ENCODE peak calls at places on chromosomes 3 and 15, in seven cellular contexts. One of them, this sample, is unnamed.

GRCh38 chr3:112074616-112075497 is 11.3 kb upstream of the C3orf52 start:
- DNase-seq in breast epithelium: no peak
- DNase-seq in left ventricle myocardium inferior: no peak
- DNase-seq in cardiac muscle cell: peak
- DNase-seq in astrocyte: peak
- DNase-seq in lung: peak
- DNase-seq in tibial artery: no peak
- DNase-seq in this sample: peak

GRCh38 chr15:85622432-85622831 is 172.3 kb downstream of the KLHL25 start:
- DNase-seq in breast epithelium: no peak
- DNase-seq in cardiac muscle cell: peak
- DNase-seq in left ventricle myocardium inferior: no peak
- DNase-seq in lung: no peak
- DNase-seq in tibial artery: no peak
- DNase-seq in astrocyte: peak
- DNase-seq in this sample: no peak

GRCh38 chr15:67548532-67548852 is 6.0 kb downstream of the MAP2K5 start:
- DNase-seq in cardiac muscle cell: peak
- DNase-seq in tibial artery: no peak
- DNase-seq in left ventricle myocardium inferior: no peak
- DNase-seq in astrocyte: no peak
- DNase-seq in breast epithelium: no peak
- DNase-seq in lung: no peak
- DNase-seq in this sample: no peak

GRCh38 chr3:194330160-194330559 is 21.0 kb downstream of the CPN2 start:
- DNase-seq in left ventricle myocardium inferior: no peak
- DNase-seq in lung: no peak
- DNase-seq in astrocyte: no peak
- DNase-seq in cardiac muscle cell: no peak
- DNase-seq in tibial artery: no peak
- DNase-seq in breast epithelium: no peak
- DNase-seq in this sample: no peak

GRCh38 chr15:50144342-50145120 is 25.5 kb upstream of the ATP8B4 start:
- DNase-seq in left ventricle myocardium inferior: no peak
- DNase-seq in astrocyte: no peak
- DNase-seq in lung: no peak
- DNase-seq in cardiac muscle cell: no peak
- DNase-seq in breast epithelium: no peak
- DNase-seq in tibial artery: no peak
- DNase-seq in this sample: no peak

GRCh38 chr3:29775352-29775751 is 494.5 kb downstream of the RBMS3 start:
- DNase-seq in astrocyte: peak
- DNase-seq in tibial artery: no peak
- DNase-seq in left ventricle myocardium inferior: no peak
- DNase-seq in breast epithelium: no peak
- DNase-seq in cardiac muscle cell: peak
- DNase-seq in lung: no peak
- DNase-seq in this sample: no peak

GRCh38 chr15:92808611-92809063 is 91.5 kb upstream of the CHD2 start:
- DNase-seq in breast epithelium: peak
- DNase-seq in tibial artery: no peak
- DNase-seq in left ventricle myocardium inferior: peak
- DNase-seq in cardiac muscle cell: peak
- DNase-seq in lung: no peak
- DNase-seq in astrocyte: peak
- DNase-seq in this sample: no peak

GRCh38 chr3:59809016-59809415 is 759.2 kb upstream of the CFAP20DC start:
- DNase-seq in left ventricle myocardium inferior: no peak
- DNase-seq in breast epithelium: no peak
- DNase-seq in cardiac muscle cell: peak
- DNase-seq in astrocyte: peak
- DNase-seq in lung: no peak
- DNase-seq in tibial artery: no peak
- DNase-seq in this sample: no peak

GRCh38 chr3:119831941-119832371 is 50.1 kb downstream of the NR1I2 start:
- DNase-seq in tibial artery: no peak
- DNase-seq in breast epithelium: no peak
- DNase-seq in left ventricle myocardium inferior: no peak
- DNase-seq in astrocyte: peak
- DNase-seq in cardiac muscle cell: no peak
- DNase-seq in lung: no peak
- DNase-seq in this sample: no peak

GRCh38 chr3:106206165-106206564 is 337.4 kb upstream of the CBLB start:
- DNase-seq in lung: no peak
- DNase-seq in cardiac muscle cell: peak
- DNase-seq in astrocyte: peak
- DNase-seq in tibial artery: no peak
- DNase-seq in breast epithelium: no peak
- DNase-seq in left ventricle myocardium inferior: no peak
- DNase-seq in this sample: no peak

GRCh38 chr15:35038655-35039534 is 46.2 kb downstream of the NANOGP8 start:
- DNase-seq in tibial artery: no peak
- DNase-seq in breast epithelium: no peak
- DNase-seq in astrocyte: peak
- DNase-seq in cardiac muscle cell: peak
- DNase-seq in lung: no peak
- DNase-seq in left ventricle myocardium inferior: no peak
- DNase-seq in this sample: no peak

GRCh38 chr3:51357856-51358255 is 27.2 kb upstream of the MANF start:
- DNase-seq in cardiac muscle cell: no peak
- DNase-seq in breast epithelium: no peak
- DNase-seq in tibial artery: no peak
- DNase-seq in astrocyte: no peak
- DNase-seq in left ventricle myocardium inferior: no peak
- DNase-seq in lung: no peak
- DNase-seq in this sample: no peak

GRCh38 chr3:51354766-51355615 is 30.1 kb upstream of the MANF start:
- DNase-seq in tibial artery: no peak
- DNase-seq in astrocyte: no peak
- DNase-seq in left ventricle myocardium inferior: no peak
- DNase-seq in lung: no peak
- DNase-seq in breast epithelium: no peak
- DNase-seq in cardiac muscle cell: no peak
- DNase-seq in this sample: no peak

GRCh38 chr3:51354172-51354571 is 30.9 kb upstream of the MANF start:
- DNase-seq in left ventricle myocardium inferior: no peak
- DNase-seq in tibial artery: no peak
- DNase-seq in cardiac muscle cell: no peak
- DNase-seq in astrocyte: no peak
- DNase-seq in breast epithelium: no peak
- DNase-seq in lung: no peak
- DNase-seq in this sample: no peak

GRCh38 chr3:51353566-51354140 is 31.4 kb upstream of the MANF start:
- DNase-seq in lung: no peak
- DNase-seq in cardiac muscle cell: peak
- DNase-seq in left ventricle myocardium inferior: no peak
- DNase-seq in astrocyte: no peak
- DNase-seq in breast epithelium: no peak
- DNase-seq in tibial artery: no peak
- DNase-seq in this sample: no peak

DNA sequence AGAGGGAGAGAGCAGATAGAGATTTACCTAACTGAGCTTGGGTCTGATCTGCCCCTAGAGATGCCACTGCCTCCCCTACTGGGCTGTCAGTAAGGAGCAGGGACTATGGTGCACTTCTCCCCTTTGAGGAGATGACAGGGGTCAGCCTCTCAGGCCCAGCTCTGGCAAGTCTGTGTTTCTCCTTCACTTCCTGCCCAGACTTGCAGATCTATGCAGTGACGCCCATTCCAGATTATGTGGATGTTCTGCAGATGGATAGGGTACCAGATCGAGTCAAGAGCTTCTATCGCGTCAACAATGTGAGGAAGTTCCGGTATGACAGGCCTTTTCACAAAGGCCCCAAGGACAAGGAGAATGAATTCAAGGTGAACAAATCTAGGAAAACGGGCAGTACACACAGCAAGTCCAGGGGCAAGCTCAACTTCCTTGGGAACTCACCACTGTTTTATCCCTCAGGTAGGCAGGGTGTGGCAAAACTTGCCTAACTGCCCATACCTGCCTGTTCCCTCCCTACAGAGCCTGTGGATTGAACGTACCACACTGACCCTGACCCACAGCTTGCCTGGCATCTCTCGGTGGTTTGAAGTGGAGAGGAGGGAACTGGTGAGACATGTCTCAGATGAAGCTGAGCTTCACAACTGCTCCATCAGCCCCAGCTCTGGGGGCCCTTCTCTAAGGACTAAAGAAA is 29.1 kb upstream of the MANF start:
- DNase-seq in astrocyte: no peak
- DNase-seq in tibial artery: no peak
- DNase-seq in breast epithelium: no peak
- DNase-seq in cardiac muscle cell: no peak
- DNase-seq in lung: no peak
- DNase-seq in left ventricle myocardium inferior: no peak
- DNase-seq in this sample: no peak
- H3K27ac ChIP-seq in astrocyte: no peak
- H3K27ac ChIP-seq in tibial artery: no peak
- H3K27ac ChIP-seq in breast epithelium: no peak
- H3K27ac ChIP-seq in cardiac muscle cell: no peak
- H3K27ac ChIP-seq in lung: no peak
- H3K27ac ChIP-seq in left ventricle myocardium inferior: no peak
- H3K27ac ChIP-seq in this sample: no peak

GRCh38 chr15:43406808-43407207 is 35.9 kb downstream of the TUBGCP4 start:
- DNase-seq in astrocyte: no peak
- DNase-seq in breast epithelium: no peak
- DNase-seq in lung: no peak
- DNase-seq in tibial artery: no peak
- DNase-seq in left ventricle myocardium inferior: no peak
- DNase-seq in cardiac muscle cell: no peak
- DNase-seq in this sample: no peak
- H3K27ac ChIP-seq in astrocyte: no peak
- H3K27ac ChIP-seq in breast epithelium: no peak
- H3K27ac ChIP-seq in lung: no peak
- H3K27ac ChIP-seq in tibial artery: no peak
- H3K27ac ChIP-seq in left ventricle myocardium inferior: no peak
- H3K27ac ChIP-seq in cardiac muscle cell: peak
- H3K27ac ChIP-seq in this sample: no peak

GRCh38 chr15:45376300-45376928 is 1.9 kb downstream of the GATM start:
- DNase-seq in astrocyte: no peak
- DNase-seq in cardiac muscle cell: no peak
- DNase-seq in breast epithelium: no peak
- DNase-seq in left ventricle myocardium inferior: no peak
- DNase-seq in lung: no peak
- DNase-seq in tibial artery: no peak
- DNase-seq in this sample: no peak
- H3K27ac ChIP-seq in astrocyte: no peak
- H3K27ac ChIP-seq in cardiac muscle cell: no peak
- H3K27ac ChIP-seq in breast epithelium: no peak
- H3K27ac ChIP-seq in left ventricle myocardium inferior: peak
- H3K27ac ChIP-seq in lung: no peak
- H3K27ac ChIP-seq in tibial artery: peak
- H3K27ac ChIP-seq in this sample: no peak

GRCh38 chr15:40444741-40445140 is 4.0 kb downstream of the BAHD1 start:
- DNase-seq in left ventricle myocardium inferior: no peak
- DNase-seq in lung: no peak
- DNase-seq in cardiac muscle cell: no peak
- DNase-seq in astrocyte: no peak
- DNase-seq in breast epithelium: no peak
- DNase-seq in tibial artery: no peak
- DNase-seq in this sample: no peak
- H3K27ac ChIP-seq in left ventricle myocardium inferior: peak
- H3K27ac ChIP-seq in lung: no peak
- H3K27ac ChIP-seq in cardiac muscle cell: no peak
- H3K27ac ChIP-seq in astrocyte: no peak
- H3K27ac ChIP-seq in breast epithelium: peak
- H3K27ac ChIP-seq in tibial artery: no peak
- H3K27ac ChIP-seq in this sample: no peak

GRCh38 chr3:123329636-123330340 is 119.1 kb downstream of the ADCY5 start:
- DNase-seq in tibial artery: peak
- DNase-seq in lung: no peak
- DNase-seq in breast epithelium: peak
- DNase-seq in left ventricle myocardium inferior: peak
- DNase-seq in astrocyte: no peak
- DNase-seq in cardiac muscle cell: no peak
- DNase-seq in this sample: no peak

GRCh38 chr3:123330441-123330991 is 118.4 kb downstream of the ADCY5 start:
- DNase-seq in astrocyte: no peak
- DNase-seq in cardiac muscle cell: peak
- DNase-seq in breast epithelium: peak
- DNase-seq in left ventricle myocardium inferior: peak
- DNase-seq in lung: no peak
- DNase-seq in tibial artery: peak
- DNase-seq in this sample: no peak

GRCh38 chr3:123331651-123332050 is 117.2 kb downstream of the ADCY5 start:
- DNase-seq in lung: no peak
- DNase-seq in cardiac muscle cell: no peak
- DNase-seq in left ventricle myocardium inferior: peak
- DNase-seq in tibial artery: peak
- DNase-seq in breast epithelium: no peak
- DNase-seq in astrocyte: no peak
- DNase-seq in this sample: no peak

GRCh38 chr3:123332124-123332641 is 116.7 kb downstream of the ADCY5 start:
- DNase-seq in astrocyte: no peak
- DNase-seq in lung: no peak
- DNase-seq in left ventricle myocardium inferior: peak
- DNase-seq in tibial artery: peak
- DNase-seq in breast epithelium: no peak
- DNase-seq in cardiac muscle cell: no peak
- DNase-seq in this sample: no peak

GRCh38 chr3:123331006-123331405 is 117.9 kb downstream of the ADCY5 start:
- DNase-seq in left ventricle myocardium inferior: peak
- DNase-seq in tibial artery: peak
- DNase-seq in lung: no peak
- DNase-seq in breast epithelium: no peak
- DNase-seq in astrocyte: no peak
- DNase-seq in cardiac muscle cell: peak
- DNase-seq in this sample: no peak
- H3K27ac ChIP-seq in left ventricle myocardium inferior: peak
- H3K27ac ChIP-seq in tibial artery: peak
- H3K27ac ChIP-seq in lung: no peak
- H3K27ac ChIP-seq in breast epithelium: peak
- H3K27ac ChIP-seq in astrocyte: no peak
- H3K27ac ChIP-seq in cardiac muscle cell: peak
- H3K27ac ChIP-seq in this sample: no peak

GRCh38 chr3:62035664-62036063 is 337.7 kb downstream of the FEZF2 start:
- DNase-seq in lung: no peak
- DNase-seq in cardiac muscle cell: no peak
- DNase-seq in left ventricle myocardium inferior: no peak
- DNase-seq in breast epithelium: no peak
- DNase-seq in tibial artery: no peak
- DNase-seq in astrocyte: no peak
- DNase-seq in this sample: no peak

GRCh38 chr3:62032738-62033137 is 340.6 kb downstream of the FEZF2 start:
- DNase-seq in astrocyte: no peak
- DNase-seq in tibial artery: no peak
- DNase-seq in breast epithelium: no peak
- DNase-seq in left ventricle myocardium inferior: no peak
- DNase-seq in lung: no peak
- DNase-seq in cardiac muscle cell: no peak
- DNase-seq in this sample: no peak

GRCh38 chr3:62039584-62039983 is 333.8 kb downstream of the FEZF2 start:
- DNase-seq in breast epithelium: no peak
- DNase-seq in lung: no peak
- DNase-seq in left ventricle myocardium inferior: no peak
- DNase-seq in cardiac muscle cell: no peak
- DNase-seq in astrocyte: no peak
- DNase-seq in tibial artery: no peak
- DNase-seq in this sample: no peak

GRCh38 chr3:62041681-62042080 is 331.7 kb downstream of the FEZF2 start:
- DNase-seq in cardiac muscle cell: no peak
- DNase-seq in breast epithelium: no peak
- DNase-seq in lung: no peak
- DNase-seq in left ventricle myocardium inferior: no peak
- DNase-seq in tibial artery: no peak
- DNase-seq in astrocyte: no peak
- DNase-seq in this sample: no peak

GRCh38 chr3:62036726-62037125 is 336.6 kb downstream of the FEZF2 start:
- DNase-seq in cardiac muscle cell: no peak
- DNase-seq in lung: no peak
- DNase-seq in breast epithelium: no peak
- DNase-seq in left ventricle myocardium inferior: no peak
- DNase-seq in astrocyte: no peak
- DNase-seq in tibial artery: no peak
- DNase-seq in this sample: no peak
- H3K27ac ChIP-seq in cardiac muscle cell: no peak
- H3K27ac ChIP-seq in lung: no peak
- H3K27ac ChIP-seq in breast epithelium: no peak
- H3K27ac ChIP-seq in left ventricle myocardium inferior: no peak
- H3K27ac ChIP-seq in astrocyte: no peak
- H3K27ac ChIP-seq in tibial artery: no peak
- H3K27ac ChIP-seq in this sample: no peak

This sample was measured in MM.1S.